ENCODE peak calls at places on chromosomes 6 and 20, in nine cellular contexts. Z, O, M, U, W, C, V, A and L are unnamed samples.

GRCh38 chr6:20770776-20771175 is 236.5 kb downstream of the CDKAL1 start:
- DNase-seq in Z (no peak), O (no peak), M (no peak), U (no peak), W (no peak), C (no peak), V (no peak), A (peak), L (no peak)

GRCh38 chr20:2751868-2752630 is 48.4 kb downstream of the CPXM1 start:
- DNase-seq in Z (peak), O (no peak), M (peak), U (no peak), W (peak), C (peak), V (no peak), A (no peak), L (no peak)

GRCh38 chr6:80610821-80611220 is 504.4 kb downstream of the BCKDHB start:
- DNase-seq in Z (no peak), O (peak), M (no peak), U (no peak), W (no peak), C (no peak), V (no peak), A (peak), L (no peak)

GRCh38 chr6:82364087-82365010 is 732 bp downstream of the TPBG start:
- DNase-seq in Z (peak), O (peak), M (peak), U (no peak), W (peak), C (peak), V (peak), A (peak), L (no peak)

GRCh38 chr6:138248878-138249277 is 30.6 kb upstream of the PBOV1 start:
- DNase-seq in Z (no peak), O (no peak), M (no peak), U (no peak), W (no peak), C (no peak), V (no peak), A (no peak), L (no peak)

GRCh38 chr6:88611721-88612120 is 351.7 kb downstream of the RNGTT start:
- DNase-seq in Z (no peak), O (no peak), M (no peak), U (no peak), W (no peak), C (no peak), V (no peak), A (no peak), L (no peak)

GRCh38 chr6:39166918-39167301 is 51.9 kb upstream of the SAYSD1 start:
- DNase-seq in Z (no peak), O (no peak), M (no peak), U (no peak), W (no peak), C (no peak), V (no peak), A (no peak), L (no peak)

GRCh38 chr6:111591370-111591900 is 14.2 kb downstream of the TRAF3IP2 start:
- DNase-seq in Z (peak), O (peak), M (peak), U (no peak), W (peak), C (no peak), V (peak), A (peak), L (no peak)

GRCh38 chr6:3910264-3910663 is 61.1 kb downstream of the FAM50B start:
- DNase-seq in Z (no peak), O (no peak), M (peak), U (no peak), W (no peak), C (no peak), V (no peak), A (no peak), L (no peak)

GRCh38 chr20:49853640-49854039 is 41.0 kb downstream of the SLC9A8 start:
- DNase-seq in Z (peak), O (peak), M (no peak), U (no peak), W (no peak), C (no peak), V (peak), A (peak), L (no peak)

GRCh38 chr20:16385462-16385861 is 187.8 kb downstream of the KIF16B start:
- DNase-seq in Z (no peak), O (no peak), M (no peak), U (no peak), W (no peak), C (no peak), V (no peak), A (no peak), L (no peak)

GRCh38 chr20:24994186-24994465 is 1.6 kb upstream of the APMAP start:
- DNase-seq in Z (no peak), O (no peak), M (no peak), U (no peak), W (no peak), C (no peak), V (no peak), A (no peak), L (no peak)

GRCh38 chr6:142975272-142975805 is 30.4 kb upstream of the HIVEP2 start:
- DNase-seq in Z (no peak), O (no peak), M (no peak), U (no peak), W (no peak), C (no peak), V (no peak), A (no peak), L (no peak)

GRCh38 chr6:66897576-66897975 is 1190.5 kb upstream of the EYS start:
- DNase-seq in Z (no peak), O (no peak), M (no peak), U (no peak), W (no peak), C (no peak), V (no peak), A (peak), L (no peak)